ENCODE peak calls at places on chromosomes 6 and 20, in five cellular contexts. One of them, this sample, is unnamed. For H3K36me3 and H3K4me1, the result is how much of the 10 kb centered on the place peaks cover.

GRCh38 chr20:12022121-12022520 is 104.4 kb downstream of the BTBD3 start:
- DNase-seq in endothelial cell of umbilical vein: no peak
- DNase-seq in HCT116: no peak
- DNase-seq in H1: no peak
- DNase-seq in psoas muscle: no peak
- DNase-seq in this sample: no peak

GRCh38 chr6:73032586-73032985 is 192.7 kb downstream of the KHDC1L start:
- DNase-seq in endothelial cell of umbilical vein: no peak
- DNase-seq in HCT116: peak
- DNase-seq in H1: no peak
- DNase-seq in psoas muscle: no peak
- DNase-seq in this sample: no peak

GRCh38 chr6:122789078-122789861 is at the start of gene SMPDL3A:
- DNase-seq in endothelial cell of umbilical vein: peak
- DNase-seq in HCT116: peak
- DNase-seq in H1: peak
- DNase-seq in psoas muscle: peak
- DNase-seq in this sample: peak

GRCh38 chr20:46088409-46089075 is 1.2 kb downstream of the NCOA5 start:
- DNase-seq in endothelial cell of umbilical vein: peak
- DNase-seq in HCT116: no peak
- DNase-seq in H1: no peak
- DNase-seq in psoas muscle: no peak
- DNase-seq in this sample: peak

GRCh38 chr20:25084616-25085187 is 2.8 kb upstream of the VSX1 start:
- DNase-seq in endothelial cell of umbilical vein: no peak
- DNase-seq in HCT116: no peak
- DNase-seq in H1: no peak
- DNase-seq in psoas muscle: peak
- DNase-seq in this sample: no peak

GRCh38 chr6:133833905-133834304 is 55.0 kb upstream of the TCF21 start:
- DNase-seq in endothelial cell of umbilical vein: no peak
- DNase-seq in HCT116: no peak
- DNase-seq in H1: no peak
- DNase-seq in psoas muscle: no peak
- DNase-seq in this sample: no peak

GRCh38 chr20:1846341-1846740 is 48.9 kb upstream of the SIRPA start:
- DNase-seq in endothelial cell of umbilical vein: no peak
- DNase-seq in HCT116: no peak
- DNase-seq in H1: no peak
- DNase-seq in psoas muscle: no peak
- DNase-seq in this sample: no peak

GRCh38 chr6:29953001-29953436 is 10.7 kb downstream of the HLA-A start:
- DNase-seq in endothelial cell of umbilical vein: peak
- DNase-seq in HCT116: peak
- DNase-seq in H1: no peak
- DNase-seq in psoas muscle: peak
- DNase-seq in this sample: no peak

GRCh38 chr6:24489881-24490280 is 503 bp upstream of the GPLD1 start:
- DNase-seq in endothelial cell of umbilical vein: no peak
- DNase-seq in HCT116: no peak
- DNase-seq in H1: no peak
- DNase-seq in psoas muscle: no peak
- DNase-seq in this sample: no peak

GRCh38 chr20:1281279-1282057 is 15.4 kb downstream of the SNPH start:
- DNase-seq in endothelial cell of umbilical vein: no peak
- DNase-seq in HCT116: no peak
- DNase-seq in H1: no peak
- DNase-seq in psoas muscle: no peak
- DNase-seq in this sample: no peak

GRCh38 chr20:19828233-19828632 is 70.2 kb downstream of the RIN2 start:
- DNase-seq in endothelial cell of umbilical vein: peak
- DNase-seq in HCT116: peak
- DNase-seq in H1: no peak
- DNase-seq in psoas muscle: no peak
- DNase-seq in this sample: no peak

GRCh38 chr6:42777126-42777822 is 4.6 kb upstream of the BICRAL start:
- DNase-seq in endothelial cell of umbilical vein: no peak
- DNase-seq in HCT116: no peak
- DNase-seq in H1: no peak
- DNase-seq in psoas muscle: no peak
- DNase-seq in this sample: no peak

GRCh38 chr6:156657311-156657710 is 119.9 kb upstream of the ARID1B start:
- DNase-seq in endothelial cell of umbilical vein: no peak
- DNase-seq in HCT116: no peak
- DNase-seq in H1: no peak
- DNase-seq in psoas muscle: no peak
- DNase-seq in this sample: no peak

GRCh38 chr6:33198159-33198852 is 2.2 kb downstream of the RXRB start:
- DNase-seq in endothelial cell of umbilical vein: no peak
- DNase-seq in HCT116: no peak
- DNase-seq in H1: no peak
- DNase-seq in psoas muscle: peak
- DNase-seq in this sample: no peak

GRCh38 chr6:170124150-170124549 is 166.7 kb downstream of the DLL1 start:
- DNase-seq in endothelial cell of umbilical vein: no peak
- DNase-seq in HCT116: no peak
- DNase-seq in H1: no peak
- DNase-seq in psoas muscle: no peak
- DNase-seq in this sample: no peak

GRCh38 chr20:52622086-52622485 is 350.1 kb upstream of the TSHZ2 start:
- DNase-seq in endothelial cell of umbilical vein: no peak
- DNase-seq in HCT116: no peak
- DNase-seq in H1: no peak
- DNase-seq in psoas muscle: no peak
- DNase-seq in this sample: no peak

GRCh38 chr6:10248378-10248843 is 166.5 kb downstream of the TFAP2A start:
- DNase-seq in endothelial cell of umbilical vein: no peak
- DNase-seq in HCT116: no peak
- DNase-seq in H1: no peak
- DNase-seq in psoas muscle: no peak
- DNase-seq in this sample: peak

GRCh38 chr6:85360794-85361642 is 88.9 kb upstream of the NT5E start:
- DNase-seq in endothelial cell of umbilical vein: peak
- DNase-seq in HCT116: peak
- DNase-seq in H1: no peak
- DNase-seq in psoas muscle: no peak
- DNase-seq in this sample: no peak

GRCh38 chr6:166473886-166474596 is 91.3 kb upstream of the MPC1 start:
- DNase-seq in endothelial cell of umbilical vein: no peak
- DNase-seq in HCT116: no peak
- DNase-seq in H1: no peak
- DNase-seq in psoas muscle: no peak
- DNase-seq in this sample: no peak

GRCh38 chr6:168232989-168233874 is 86.3 kb downstream of the DACT2 start:
- DNase-seq in endothelial cell of umbilical vein: no peak
- DNase-seq in HCT116: no peak
- DNase-seq in H1: no peak
- DNase-seq in psoas muscle: no peak
- DNase-seq in this sample: no peak

GRCh38 chr6:43733471-43734293 is 36.3 kb upstream of the VEGFA start:
- DNase-seq in endothelial cell of umbilical vein: no peak
- DNase-seq in HCT116: no peak
- DNase-seq in H1: no peak
- DNase-seq in psoas muscle: no peak
- DNase-seq in this sample: no peak

DNA sequence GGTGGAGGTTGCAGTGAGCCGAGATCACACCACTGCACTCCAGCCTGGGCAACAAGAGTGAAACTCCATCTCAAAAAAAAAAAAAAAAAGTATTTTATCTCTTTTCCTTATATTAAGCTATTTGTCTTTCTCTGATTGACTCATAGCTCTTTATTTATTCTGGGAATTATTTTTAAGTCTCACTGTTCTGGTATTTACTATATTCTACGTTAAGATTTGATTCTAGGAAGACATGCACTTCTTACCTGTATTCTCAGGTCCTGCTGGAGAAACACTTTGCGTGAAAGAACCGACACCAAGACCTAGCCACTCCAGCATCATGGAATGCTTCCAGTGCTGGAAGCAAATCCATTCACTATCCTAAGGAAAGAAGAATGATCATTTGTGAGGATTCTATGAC is 17.6 kb downstream of the ZNFX1 start:
- DNase-seq in endothelial cell of umbilical vein: no peak
- DNase-seq in HCT116: no peak
- DNase-seq in H1: no peak
- DNase-seq in psoas muscle: no peak
- DNase-seq in this sample: no peak
- H3K36me3 ChIP-seq in endothelial cell of umbilical vein: under half
- H3K36me3 ChIP-seq in HCT116: half or more
- H3K36me3 ChIP-seq in H1: half or more
- H3K36me3 ChIP-seq in psoas muscle: under half
- H3K36me3 ChIP-seq in this sample: half or more

DNA sequence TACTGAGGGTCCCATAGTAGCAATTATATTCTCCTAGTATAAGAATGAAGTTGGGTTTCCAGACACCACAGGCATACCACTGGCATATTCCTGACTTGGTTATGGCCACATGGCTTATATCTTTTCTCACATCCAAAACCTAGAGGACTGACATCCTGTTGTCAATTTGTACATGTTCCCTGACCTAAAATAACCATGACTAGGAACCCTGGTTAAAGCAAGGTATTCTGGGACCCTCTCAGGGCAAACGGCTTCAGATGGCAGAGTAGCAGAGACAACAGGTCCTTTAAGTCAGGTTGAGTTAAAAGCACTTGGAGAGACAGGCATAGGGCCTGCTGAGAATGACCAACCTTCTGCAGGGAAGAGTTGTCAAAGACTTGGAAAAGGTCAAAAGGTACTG is 12.6 kb downstream of the MAP3K5 start:
- DNase-seq in endothelial cell of umbilical vein: no peak
- DNase-seq in HCT116: no peak
- DNase-seq in H1: no peak
- DNase-seq in psoas muscle: no peak
- DNase-seq in this sample: no peak
- H3K4me1 ChIP-seq in endothelial cell of umbilical vein: under half
- H3K4me1 ChIP-seq in HCT116: under half
- H3K4me1 ChIP-seq in H1: under half
- H3K4me1 ChIP-seq in psoas muscle: under half
- H3K4me1 ChIP-seq in this sample: under half

GRCh38 chr20:38217791-38218565 is 42.6 kb downstream of the KIAA1755 start:
- DNase-seq in endothelial cell of umbilical vein: peak
- DNase-seq in HCT116: peak
- DNase-seq in H1: peak
- DNase-seq in psoas muscle: no peak
- DNase-seq in this sample: no peak
- H3K4me3 ChIP-seq in endothelial cell of umbilical vein: no peak
- H3K4me3 ChIP-seq in HCT116: peak
- H3K4me3 ChIP-seq in H1: no peak
- H3K4me3 ChIP-seq in psoas muscle: no peak
- H3K4me3 ChIP-seq in this sample: no peak

GRCh38 chr6:158085261-158086053 is 82.6 kb downstream of the SERAC1 start:
- DNase-seq in endothelial cell of umbilical vein: no peak
- DNase-seq in HCT116: no peak
- DNase-seq in H1: no peak
- DNase-seq in psoas muscle: no peak
- DNase-seq in this sample: no peak
- H3K36me3 ChIP-seq in endothelial cell of umbilical vein: half or more
- H3K36me3 ChIP-seq in HCT116: under half
- H3K36me3 ChIP-seq in H1: under half
- H3K36me3 ChIP-seq in psoas muscle: under half
- H3K36me3 ChIP-seq in this sample: under half

GRCh38 chr6:79072640-79073181 is 5.3 kb downstream of the PHIP start:
- DNase-seq in endothelial cell of umbilical vein: no peak
- DNase-seq in HCT116: no peak
- DNase-seq in H1: no peak
- DNase-seq in psoas muscle: no peak
- DNase-seq in this sample: no peak
- H3K4me1 ChIP-seq in endothelial cell of umbilical vein: under half
- H3K4me1 ChIP-seq in HCT116: under half
- H3K4me1 ChIP-seq in H1: under half
- H3K4me1 ChIP-seq in psoas muscle: half or more
- H3K4me1 ChIP-seq in this sample: under half

GRCh38 chr6:41589223-41589622 is 43.0 kb downstream of the FOXP4 start:
- DNase-seq in endothelial cell of umbilical vein: no peak
- DNase-seq in HCT116: no peak
- DNase-seq in H1: no peak
- DNase-seq in psoas muscle: no peak
- DNase-seq in this sample: no peak

GRCh38 chr6:41591859-41592502 is 45.8 kb downstream of the FOXP4 start:
- DNase-seq in endothelial cell of umbilical vein: peak
- DNase-seq in HCT116: peak
- DNase-seq in H1: no peak
- DNase-seq in psoas muscle: peak
- DNase-seq in this sample: peak

GRCh38 chr6:41593451-41594238 is 44.6 kb upstream of the MDFI start:
- DNase-seq in endothelial cell of umbilical vein: no peak
- DNase-seq in HCT116: no peak
- DNase-seq in H1: no peak
- DNase-seq in psoas muscle: no peak
- DNase-seq in this sample: no peak

GRCh38 chr6:41589636-41590622 is 43.7 kb downstream of the FOXP4 start:
- DNase-seq in endothelial cell of umbilical vein: no peak
- DNase-seq in HCT116: no peak
- DNase-seq in H1: no peak
- DNase-seq in psoas muscle: no peak
- DNase-seq in this sample: no peak

GRCh38 chr6:41591122-41591521 is 44.9 kb downstream of the FOXP4 start:
- DNase-seq in endothelial cell of umbilical vein: no peak
- DNase-seq in HCT116: no peak
- DNase-seq in H1: no peak
- DNase-seq in psoas muscle: no peak
- DNase-seq in this sample: no peak
- H3K4me3 ChIP-seq in endothelial cell of umbilical vein: no peak
- H3K4me3 ChIP-seq in HCT116: no peak
- H3K4me3 ChIP-seq in H1: no peak
- H3K4me3 ChIP-seq in psoas muscle: no peak
- H3K4me3 ChIP-seq in this sample: no peak